ENCODE peak calls at places on chromosomes 5 and 9, in eight cellular contexts. Y, G, U, D, J, W, C and H are unnamed samples.

GRCh38 chr5:163261647-163262269 is 175.6 kb upstream of the CCNG1 start:
- DNase-seq in U (no peak), J (no peak), D (no peak), C (no peak), G (no peak), Y (no peak), W (no peak), H (no peak)

GRCh38 chr5:179769796-179770195 is 24.0 kb upstream of the LTC4S start:
- DNase-seq in Y (no peak), C (no peak), G (peak; percentile 56), W (no peak), J (no peak), D (no peak), U (no peak), H (no peak)

GRCh38 chr5:161230222-161230621 is 316.3 kb downstream of the GABRB2 start:
- DNase-seq in G (no peak), Y (no peak), W (no peak), J (no peak), C (no peak), D (no peak), U (no peak), H (no peak)

GRCh38 chr5:73318308-73318719 is 130.3 kb downstream of the FOXD1 start:
- DNase-seq in U (no peak), W (no peak), G (peak; percentile 37), D (no peak), C (no peak), J (no peak), Y (no peak), H (no peak)

GRCh38 chr9:115396071-115396529 is 278.1 kb upstream of the TNC start:
- DNase-seq in G (no peak), W (peak; percentile 10), D (no peak), U (no peak), J (no peak), C (no peak), Y (no peak), H (no peak)

GRCh38 chr5:77028631-77029375 is 1.4 kb upstream of the AGGF1 start:
- DNase-seq in W (no peak), G (no peak), D (no peak), J (no peak), U (no peak), Y (no peak), C (no peak), H (no peak)

GRCh38 chr5:34639852-34640626 is 16.1 kb upstream of the RAI14 start:
- DNase-seq in Y (no peak), C (no peak), D (no peak), J (peak; percentile 83), G (no peak), U (peak; percentile 50), W (peak; percentile 31), H (no peak)

GRCh38 chr9:134290603-134291451 is 35.4 kb upstream of the RXRA start:
- DNase-seq in D (no peak), C (peak; percentile 28), J (no peak), G (no peak), W (no peak), Y (no peak), U (no peak), H (no peak)

GRCh38 chr5:134524219-134524825 is 1.1 kb upstream of the JADE2 start:
- DNase-seq in J (no peak), Y (peak; percentile 81), C (peak; percentile 94), G (peak; percentile 72), U (peak; percentile 93), D (peak; percentile 52), W (peak; percentile 89), H (peak; percentile 75)

GRCh38 chr5:179486596-179487051 is 63.7 kb upstream of the RUFY1 start:
- DNase-seq in W (peak; percentile 49), Y (no peak), U (peak; percentile 79), G (no peak), D (no peak), C (no peak), J (no peak), H (no peak)

GRCh38 chr5:39730011-39730410 is 305.2 kb upstream of the DAB2 start:
- DNase-seq in G (no peak), Y (no peak), J (no peak), U (no peak), W (no peak), C (no peak), D (no peak), H (no peak)

GRCh38 chr5:7754997-7755596 is 95.8 kb downstream of the CFAP90 start:
- DNase-seq in D (no peak), W (peak; percentile 23), U (peak; percentile 28), Y (no peak), C (peak; percentile 81), G (peak; percentile 29), J (no peak), H (no peak)

GRCh38 chr5:135944967-135945560 is 9.7 kb downstream of the LECT2 start:
- DNase-seq in Y (peak; percentile 85), J (peak; percentile 23), D (no peak), C (no peak), W (peak; percentile 94), G (peak; percentile 90), U (peak; percentile 88), H (peak; percentile 44)

GRCh38 chr9:123749580-123750202 is 180.2 kb downstream of the DENND1A start:
- DNase-seq in D (no peak), G (peak; percentile 22), C (no peak), U (peak; percentile 28), Y (no peak), J (no peak), W (no peak), H (no peak)

GRCh38 chr5:39714036-39714698 is 289.4 kb upstream of the DAB2 start:
- DNase-seq in J (no peak), W (peak; percentile 76), C (no peak), U (peak; percentile 83), Y (peak; percentile 68), G (peak; percentile 78), D (no peak), H (peak; percentile 4)

GRCh38 chr9:120532475-120532874 is 47.5 kb downstream of the CDK5RAP2 start:
- DNase-seq in U (peak; percentile 65), G (peak; percentile 71), J (peak; percentile 26), D (no peak), W (peak; percentile 62), C (peak; percentile 86), Y (peak; percentile 22), H (no peak)

GRCh38 chr5:167895899-167896659 is 395.4 kb upstream of the WWC1 start:
- DNase-seq in Y (no peak), U (no peak), J (no peak), W (no peak), C (no peak), G (no peak), D (no peak), H (no peak)

GRCh38 chr5:38595149-38595725 is 38.8 kb upstream of the LIFR start:
- DNase-seq in C (no peak), D (no peak), J (peak; percentile 82), G (peak; percentile 67), Y (no peak), U (peak; percentile 75), W (peak; percentile 84), H (no peak)

GRCh38 chr5:128199104-128199503 is 115.5 kb downstream of the SLC12A2 start:
- DNase-seq in W (peak; percentile 30), U (peak; percentile 22), G (peak; percentile 68), Y (no peak), C (no peak), D (no peak), J (no peak), H (no peak)

GRCh38 chr5:123490974-123491373 is 21.0 kb upstream of the CSNK1G3 start:
- DNase-seq in J (no peak), Y (no peak), G (no peak), W (no peak), U (no peak), C (no peak), D (no peak), H (no peak)

GRCh38 chr9:113894166-113894565 is 18.1 kb downstream of the ZNF618 start:
- DNase-seq in W (no peak), C (no peak), U (no peak), J (no peak), Y (no peak), D (no peak), G (no peak), H (no peak)

GRCh38 chr9:89469003-89469402 is 28.9 kb downstream of the SEMA4D start:
- DNase-seq in D (no peak), Y (no peak), G (no peak), W (no peak), C (no peak), J (no peak), U (no peak), H (no peak)

GRCh38 chr9:34513567-34514214 is 9.1 kb downstream of the ENHO start:
- DNase-seq in W (peak; percentile 39), Y (no peak), D (no peak), G (peak; percentile 40), U (no peak), J (no peak), C (no peak), H (no peak)

DNA sequence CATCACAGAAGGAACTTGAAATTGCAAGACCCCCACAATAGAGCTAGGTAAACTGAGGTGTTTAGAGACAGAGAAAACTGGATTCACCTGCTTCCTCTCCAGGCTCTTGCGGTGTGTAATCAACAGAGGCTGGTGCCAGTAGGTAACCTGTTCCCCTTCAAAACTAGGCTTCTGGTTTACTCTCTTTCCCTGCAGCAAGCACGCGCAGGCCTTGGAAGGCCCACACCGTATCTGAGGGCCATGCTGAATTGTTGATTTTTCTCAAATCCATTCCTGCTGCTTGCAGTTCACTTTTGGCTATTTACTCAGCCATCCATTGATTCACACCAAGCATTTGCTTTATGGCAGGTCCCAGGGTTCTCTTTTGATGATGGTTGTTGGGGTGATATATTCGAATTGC is 667 bp upstream of the FRRS1L start:
- DNase-seq in J (no peak), U (no peak), C (no peak), G (no peak), W (no peak), D (no peak), Y (no peak), H (no peak)
- H3K4me3 ChIP-seq in J (no peak overlapping the region), U (no peak overlapping the region), C (no peak overlapping the region), G (no peak overlapping the region), W (no peak overlapping the region), D (no peak overlapping the region), Y (peak overlapping the region; percentile 30), H (no peak overlapping the region)

GRCh38 chr5:171336486-171337206 is 27.6 kb downstream of the TLX3 start:
- DNase-seq in C (no peak), D (no peak), U (peak; percentile 82), J (no peak), G (peak; percentile 61), W (peak; percentile 76), Y (peak; percentile 13), H (peak; percentile 23)
- H3K4me3 ChIP-seq in C (peak overlapping the region; percentile 58), D (peak overlapping the region; percentile 24), U (peak overlapping the region; percentile 63), J (peak overlapping the region; percentile 38), G (peak overlapping the region; percentile 54), W (peak overlapping the region; percentile 63), Y (peak overlapping the region; percentile 16), H (peak overlapping the region; percentile 26)

GRCh38 chr9:90801507-90802289 is at the start of gene SYK:
- DNase-seq in D (no peak), W (no peak), Y (no peak), J (no peak), C (peak; percentile 77), G (no peak), U (no peak), H (no peak)
- H3K4me3 ChIP-seq in D (no peak within 1 kb of the TSS), W (no peak within 1 kb of the TSS), Y (peak within 1 kb of the TSS; percentile 47), J (no peak within 1 kb of the TSS), C (peak within 1 kb of the TSS; percentile 57), G (no peak within 1 kb of the TSS), U (no peak within 1 kb of the TSS), H (no peak within 1 kb of the TSS)

DNA sequence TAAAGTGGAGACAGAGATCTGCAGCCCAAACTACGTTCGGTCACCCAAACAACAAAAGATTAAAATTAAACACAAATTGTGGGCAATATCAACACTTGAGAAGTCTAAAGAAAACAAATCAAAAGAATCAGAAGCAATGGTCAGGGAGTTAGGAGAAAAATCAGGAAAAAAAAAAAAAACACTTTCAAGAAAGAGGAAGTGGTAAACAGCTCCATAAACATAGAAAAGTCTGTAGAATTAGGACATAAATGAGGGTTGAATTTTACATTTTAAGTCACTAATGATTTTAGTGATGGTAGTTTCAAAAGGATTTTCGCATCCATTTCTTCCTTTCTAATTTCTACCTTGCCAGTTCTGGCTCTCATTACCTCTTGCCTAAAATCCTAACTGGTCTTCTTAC is 10.1 kb downstream of the RNF145 start:
- DNase-seq in D (no peak), G (no peak), U (no peak), Y (no peak), C (no peak), J (no peak), W (no peak), H (no peak)
- H3K4me3 ChIP-seq in D (no peak overlapping the region), G (no peak overlapping the region), U (no peak overlapping the region), Y (no peak overlapping the region), C (no peak overlapping the region), J (no peak overlapping the region), W (no peak overlapping the region), H (no peak overlapping the region)